ENCODE peak calls at places on chromosomes 16 and 17, in four cellular contexts. R is mesendoderm, E is RWPE2, H is NCI-H460. J is an unnamed sample.

GRCh38 chr16:56946767-56947603 is 14.8 kb upstream of the CETP start:
- DNase-seq in R (no peak), E (no peak), H (no peak), J (no peak)

GRCh38 chr17:81510798-81511549 is 1.6 kb downstream of the ACTG1 start:
- DNase-seq in R (no peak), E (peak), H (no peak), J (peak)

GRCh38 chr17:43027091-43028032 is 2.3 kb downstream of the RND2 start:
- DNase-seq in R (no peak), E (no peak), H (no peak), J (no peak)

GRCh38 chr17:77591231-77591785 is 367.2 kb upstream of the TNRC6C start:
- DNase-seq in R (no peak), E (peak), H (no peak), J (peak)

GRCh38 chr17:78515480-78515879 is 61.7 kb downstream of the DNAH17 start:
- DNase-seq in R (no peak), E (no peak), H (no peak), J (no peak)

GRCh38 chr16:67336646-67337045 is 10.0 kb downstream of the LRRC36 start:
- DNase-seq in R (no peak), E (no peak), H (no peak), J (no peak)

GRCh38 chr17:68302066-68302564 is 10.8 kb downstream of the ARSG start:
- DNase-seq in R (peak), E (no peak), H (no peak), J (peak)

GRCh38 chr16:30561212-30561816 is 3.1 kb upstream of the ZNF764 start:
- DNase-seq in R (no peak), E (no peak), H (no peak), J (no peak)

GRCh38 chr17:1647802-1648581 is 1.7 kb downstream of the RILP start:
- DNase-seq in R (peak), E (no peak), H (no peak), J (peak)

GRCh38 chr16:25210758-25211157 is 6.0 kb upstream of the AQP8 start:
- DNase-seq in R (no peak), E (no peak), H (no peak), J (no peak)

GRCh38 chr17:50033316-50033715 is 22.6 kb upstream of the ITGA3 start:
- DNase-seq in R (no peak), E (no peak), H (no peak), J (no peak)

GRCh38 chr16:86068722-86069121 is 169.8 kb downstream of the IRF8 start:
- DNase-seq in R (no peak), E (no peak), H (no peak), J (no peak)

GRCh38 chr16:22188595-22189442 is 17.3 kb upstream of the EEF2K start:
- DNase-seq in R (peak), E (no peak), H (peak), J (peak)

GRCh38 chr17:75231741-75232464 is 26.4 kb downstream of the NUP85 start:
- DNase-seq in R (no peak), E (no peak), H (no peak), J (no peak)

GRCh38 chr17:75877752-75878173 is 618 bp downstream of the TRIM47 start:
- DNase-seq in R (peak), E (peak), H (peak), J (peak)

GRCh38 chr16:57870753-57871454 is 68.6 kb upstream of the KIFC3 start:
- DNase-seq in R (no peak), E (no peak), H (no peak), J (no peak)

GRCh38 chr17:62178579-62178978 is 113.5 kb upstream of the MED13 start:
- DNase-seq in R (peak), E (no peak), H (no peak), J (peak)

GRCh38 chr16:5738586-5738985 is 641.0 kb upstream of the EEF2KMT start:
- DNase-seq in R (peak), E (no peak), H (no peak), J (peak)

GRCh38 chr17:48816774-48817590 is at the start of gene TTLL6:
- DNase-seq in R (peak), E (peak), H (peak), J (peak)

GRCh38 chr17:74218436-74218835 is 5.1 kb downstream of the TTYH2 start:
- DNase-seq in R (no peak), E (no peak), H (no peak), J (no peak)

GRCh38 chr17:50297407-50297865 is 23.2 kb downstream of the TMEM92 start:
- DNase-seq in R (peak), E (peak), H (peak), J (peak)

GRCh38 chr17:66900126-66901010 is 64.1 kb upstream of the CACNG4 start:
- DNase-seq in R (no peak), E (no peak), H (no peak), J (no peak)

GRCh38 chr16:65249768-65250167 is 127.9 kb upstream of the CDH11 start:
- DNase-seq in R (peak), E (no peak), H (no peak), J (peak)

GRCh38 chr16:27790546-27791403 is 240.8 kb downstream of the KATNIP start:
- DNase-seq in R (no peak), E (no peak), H (no peak), J (no peak)